ENCODE peak calls at places on chromosomes 5 and 9, in four cellular contexts. H is tibial artery, X is right lobe of liver, G is astrocyte. O is an unnamed sample.

GRCh38 chr5:41414598-41414997 is 95.8 kb downstream of the PLCXD3 start:
- DNase-seq in H (peak; percentile 72), G (peak; percentile 97), X (no peak), O (peak; percentile 70)

GRCh38 chr5:155211764-155212163 is 198.2 kb downstream of the KIF4B start:
- DNase-seq in X (no peak), H (no peak), G (no peak), O (no peak)

GRCh38 chr9:27497883-27498553 is 26.1 kb upstream of the IFNK start:
- DNase-seq in H (no peak), X (no peak), G (no peak), O (no peak)

GRCh38 chr9:12695474-12695873 is 2.3 kb downstream of the TYRP1 start:
- DNase-seq in X (no peak), G (peak; percentile 41), H (peak; percentile 22), O (no peak)

GRCh38 chr5:1692381-1692780 is 107.3 kb downstream of the MRPL36 start:
- DNase-seq in X (no peak), H (no peak), G (no peak), O (no peak)

GRCh38 chr5:765948-766631 is 18.4 kb downstream of the ZDHHC11B start:
- DNase-seq in X (peak; percentile 54), G (no peak), H (no peak), O (no peak)

GRCh38 chr9:135821116-135821515 is 86.2 kb downstream of the CAMSAP1 start:
- DNase-seq in X (no peak), G (no peak), H (peak; percentile 11), O (no peak)

GRCh38 chr9:135925496-135926133 is 18.3 kb upstream of the CAMSAP1 start:
- DNase-seq in X (peak; percentile 34), H (no peak), G (peak; percentile 64), O (no peak)

GRCh38 chr9:121483049-121483448 is 16.6 kb downstream of the GGTA1 start:
- DNase-seq in H (no peak), G (no peak), X (no peak), O (no peak)

GRCh38 chr5:180208435-180209081 is 453 bp downstream of the RASGEF1C start:
- DNase-seq in H (no peak), X (no peak), G (no peak), O (no peak)

GRCh38 chr5:58015175-58015574 is 444.7 kb downstream of the PLK2 start:
- DNase-seq in H (no peak), X (no peak), G (no peak), O (no peak)

GRCh38 chr5:1668141-1668721 is 131.4 kb downstream of the MRPL36 start:
- DNase-seq in H (no peak), X (no peak), G (no peak), O (no peak)

GRCh38 chr9:131096490-131097258 is at the start of gene AIF1L:
- DNase-seq in H (no peak), X (no peak), G (no peak), O (no peak)

GRCh38 chr9:124399323-124399962 is 15.8 kb downstream of the PSMB7 start:
- DNase-seq in X (no peak), G (peak; percentile 70), H (peak; percentile 37), O (no peak)

GRCh38 chr9:130986311-130986940 is 22.5 kb upstream of the LAMC3 start:
- DNase-seq in X (no peak), H (no peak), G (no peak), O (no peak)

GRCh38 chr9:136946893-136947891 is 2.1 kb downstream of the C8G start:
- DNase-seq in H (no peak), G (no peak), X (peak; percentile 71), O (no peak)

GRCh38 chr9:128733256-128733655 is 9.3 kb upstream of the ZDHHC12 start:
- DNase-seq in X (no peak), G (peak; percentile 71), H (peak; percentile 54), O (peak; percentile 32)

GRCh38 chr5:178467261-178468195 is 122.7 kb downstream of the COL23A1 start:
- DNase-seq in G (no peak), X (peak; percentile 69), H (peak; percentile 49), O (peak; percentile 19)

GRCh38 chr9:75185585-75186170 is 97.4 kb downstream of the OSTF1 start:
- DNase-seq in X (no peak), G (no peak), H (no peak), O (no peak)

GRCh38 chr5:100577506-100577905 is 42.3 kb downstream of the FAM174A start:
- DNase-seq in H (no peak), G (no peak), X (no peak), O (no peak)

GRCh38 chr5:139806726-139807646 is 11.4 kb downstream of the PSD2 start:
- DNase-seq in H (no peak), G (no peak), X (peak; percentile 45), O (no peak)

GRCh38 chr5:132770476-132771159 is 6.4 kb downstream of the SEPTIN8 start:
- DNase-seq in G (no peak), H (peak; percentile 78), X (no peak), O (no peak)

GRCh38 chr5:137282216-137282615 is 216.9 kb downstream of the SPOCK1 start:
- DNase-seq in G (peak; percentile 38), H (no peak), X (no peak), O (no peak)

GRCh38 chr9:117671468-117671867 is 32.7 kb upstream of the TLR4 start:
- DNase-seq in H (no peak), X (no peak), G (no peak), O (no peak)

GRCh38 chr5:180084638-180085561 is 13.3 kb upstream of the RNF130 start:
- DNase-seq in G (no peak), X (no peak), H (no peak), O (no peak)

GRCh38 chr9:3751125-3751758 is 225.4 kb upstream of the RFX3 start:
- DNase-seq in H (peak; percentile 29), X (no peak), G (peak; percentile 82), O (no peak)

GRCh38 chr9:136229096-136230065 is 16.2 kb downstream of the QSOX2 start:
- DNase-seq in H (no peak), G (peak; percentile 29), X (no peak), O (no peak)

GRCh38 chr9:6096821-6097220 is 81.4 kb upstream of the RANBP6 start:
- DNase-seq in G (peak; percentile 80), X (no peak), H (no peak), O (peak; percentile 80)

GRCh38 chr5:55031492-55031891 is 7.4 kb downstream of the GZMK start:
- DNase-seq in G (peak; percentile 18), H (no peak), X (no peak), O (no peak)

GRCh38 chr9:1869843-1870242 is 145.3 kb upstream of the SMARCA2 start:
- DNase-seq in X (no peak), G (no peak), H (no peak), O (no peak)

GRCh38 chr5:172399826-172400225 is 54.5 kb downstream of the SH3PXD2B start:
- DNase-seq in H (no peak), X (no peak), G (no peak), O (no peak)

GRCh38 chr9:99172129-99173091 is 49.3 kb downstream of the ALG2 start:
- DNase-seq in H (no peak), G (no peak), X (no peak), O (no peak)

GRCh38 chr9:99889120-99889519 is 17.3 kb upstream of the STX17 start:
- DNase-seq in G (no peak), H (no peak), X (no peak), O (no peak)

GRCh38 chr5:67575087-67575486 is 378.5 kb upstream of the CD180 start:
- DNase-seq in H (no peak), G (no peak), X (no peak), O (no peak)

GRCh38 chr9:137222190-137223077 is at the start of gene RNF208:
- DNase-seq in X (no peak), H (no peak), G (no peak), O (no peak)

GRCh38 chr9:36144322-36145206 is 8.0 kb downstream of the GLIPR2 start:
- DNase-seq in X (no peak), H (no peak), G (no peak), O (no peak)

GRCh38 chr9:7479300-7479699 is 320.3 kb downstream of the DMAC1 start:
- DNase-seq in H (no peak), X (no peak), G (no peak), O (no peak)
- TF ChIP-seq CTCF in H (no peak), X (no peak), G (no peak), O (no peak)

GRCh38 chr9:115250646-115251045 is 132.7 kb upstream of the TNC start:
- DNase-seq in G (peak; percentile 97), H (no peak), X (no peak), O (peak; percentile 39)
- TF ChIP-seq CTCF in G (peak; percentile 7), H (no peak), X (no peak), O (no peak)

GRCh38 chr5:150778103-150778516 is 447 bp upstream of the SMIM3 start:
- DNase-seq in H (no peak), G (peak; percentile 76), X (no peak), O (no peak)

GRCh38 chr5:150780180-150780692 is 1.7 kb downstream of the SMIM3 start:
- DNase-seq in G (peak; percentile 61), X (no peak), H (peak; percentile 58), O (no peak)

GRCh38 chr5:150780816-150781221 is 2.3 kb downstream of the SMIM3 start:
- DNase-seq in X (no peak), H (no peak), G (peak; percentile 82), O (no peak)

GRCh38 chr5:150778517-150779396 is at the start of gene SMIM3:
- DNase-seq in G (peak; percentile 54), H (peak; percentile 86), X (peak; percentile 87), O (no peak)

GRCh38 chr5:150779397-150780179 is 1.0 kb downstream of the SMIM3 start:
- DNase-seq in X (no peak), H (no peak), G (peak; percentile 61), O (no peak)
- TF ChIP-seq CTCF in X (no peak), H (no peak), G (no peak), O (no peak)

DNA sequence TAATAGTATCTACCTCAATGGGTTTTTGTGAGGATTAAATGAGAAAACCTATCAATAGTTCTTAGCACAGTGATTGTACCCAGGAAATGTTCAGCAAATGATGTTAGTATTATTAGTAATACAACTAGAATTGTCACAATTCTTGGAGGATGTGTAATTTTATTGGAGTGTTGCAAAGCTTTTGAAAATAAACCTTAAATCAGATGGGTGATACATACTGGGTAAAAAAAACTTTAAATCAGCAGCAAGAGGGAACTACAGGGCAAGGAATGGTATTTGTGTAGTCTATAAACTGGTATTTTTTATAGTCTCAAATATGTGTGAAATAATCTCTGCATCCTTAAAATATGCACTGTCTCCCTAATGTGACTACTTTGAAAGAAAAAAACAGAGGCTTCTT is 371.6 kb downstream of the PIK3R1 start:
- DNase-seq in H (no peak), G (no peak), X (no peak), O (no peak)
- TF ChIP-seq CTCF in H (no peak), G (no peak), X (no peak), O (no peak)

DNA sequence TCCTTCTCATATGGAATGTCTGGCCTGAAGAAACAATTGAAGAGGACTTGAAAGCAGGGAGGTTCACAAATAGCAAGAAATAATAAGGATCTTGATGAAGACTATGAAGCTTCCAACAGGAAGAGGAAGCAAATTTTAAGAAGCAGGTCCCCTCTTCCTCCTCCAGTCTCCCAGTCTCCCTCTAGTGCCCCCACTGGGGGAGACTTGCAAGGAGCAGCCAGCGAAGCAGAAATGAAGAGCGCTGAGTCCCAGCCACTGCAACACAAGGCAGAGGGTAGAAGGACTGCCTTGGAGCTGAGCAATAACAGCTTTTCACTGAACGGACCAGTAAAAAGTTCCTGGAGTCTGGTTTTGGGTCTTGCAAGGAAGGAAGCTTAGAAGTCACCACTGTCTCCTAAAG is 32.6 kb upstream of the ACO1 start:
- DNase-seq in G (no peak), H (no peak), X (no peak), O (no peak)
- TF ChIP-seq CTCF in G (no peak), H (no peak), X (no peak), O (no peak)

GRCh38 chr5:13814293-13814692 is 130.2 kb downstream of the DNAH5 start:
- DNase-seq in H (no peak), G (no peak), X (no peak), O (peak; percentile 10)
- TF ChIP-seq CTCF in H (no peak), G (no peak), X (no peak), O (peak; percentile 26)

O was measured in AG09319.